ENCODE peak calls at places on chromosomes 11 and 22, in five cellular contexts. One of them, this sample, is unnamed.

GRCh38 chr11:128898580-128899344 is 7.6 kb downstream of the KCNJ5 start:
- DNase-seq in ovary: no peak
- DNase-seq in sigmoid colon: peak; percentile 22
- DNase-seq in tibial nerve: no peak
- DNase-seq in suprapubic skin: no peak
- DNase-seq in this sample: no peak

GRCh38 chr11:2533642-2534115 is 88.9 kb downstream of the KCNQ1 start:
- DNase-seq in ovary: peak; percentile 71
- DNase-seq in sigmoid colon: peak; percentile 86
- DNase-seq in tibial nerve: peak; percentile 66
- DNase-seq in suprapubic skin: peak; percentile 87
- DNase-seq in this sample: peak; percentile 93

GRCh38 chr11:35524780-35525179 is 636 bp downstream of the PAMR1 start:
- DNase-seq in ovary: no peak
- DNase-seq in sigmoid colon: no peak
- DNase-seq in tibial nerve: no peak
- DNase-seq in suprapubic skin: no peak
- DNase-seq in this sample: no peak

GRCh38 chr22:49548356-49549202 is 279.1 kb downstream of the BRD1 start:
- DNase-seq in ovary: no peak
- DNase-seq in sigmoid colon: peak; percentile 50
- DNase-seq in tibial nerve: no peak
- DNase-seq in suprapubic skin: peak; percentile 38
- DNase-seq in this sample: no peak

GRCh38 chr22:43126506-43127165 is 16.1 kb downstream of the BIK start:
- DNase-seq in ovary: no peak
- DNase-seq in sigmoid colon: no peak
- DNase-seq in tibial nerve: no peak
- DNase-seq in suprapubic skin: no peak
- DNase-seq in this sample: no peak

GRCh38 chr11:1832989-1833365 is 1.8 kb upstream of the SYT8 start:
- DNase-seq in ovary: peak; percentile 12
- DNase-seq in sigmoid colon: no peak
- DNase-seq in tibial nerve: no peak
- DNase-seq in suprapubic skin: no peak
- DNase-seq in this sample: no peak

GRCh38 chr11:85685820-85686459 is at the start of gene CCDC89:
- DNase-seq in ovary: peak; percentile 87
- DNase-seq in sigmoid colon: peak; percentile 92
- DNase-seq in tibial nerve: peak; percentile 70
- DNase-seq in suprapubic skin: peak; percentile 82
- DNase-seq in this sample: peak; percentile 92

GRCh38 chr22:29907753-29908515 is 25.0 kb downstream of the MTMR3 start:
- DNase-seq in ovary: peak; percentile 73
- DNase-seq in sigmoid colon: peak; percentile 73
- DNase-seq in tibial nerve: peak; percentile 62
- DNase-seq in suprapubic skin: no peak
- DNase-seq in this sample: peak; percentile 89

GRCh38 chr22:17884951-17885350 is 110.7 kb upstream of the BID start:
- DNase-seq in ovary: no peak
- DNase-seq in sigmoid colon: no peak
- DNase-seq in tibial nerve: no peak
- DNase-seq in suprapubic skin: no peak
- DNase-seq in this sample: no peak

GRCh38 chr22:21628386-21629261 is 1.2 kb downstream of the YDJC start:
- DNase-seq in ovary: no peak
- DNase-seq in sigmoid colon: no peak
- DNase-seq in tibial nerve: no peak
- DNase-seq in suprapubic skin: no peak
- DNase-seq in this sample: no peak

GRCh38 chr11:6259638-6260019 is at the start of gene CCKBR:
- DNase-seq in ovary: no peak
- DNase-seq in sigmoid colon: peak; percentile 64
- DNase-seq in tibial nerve: no peak
- DNase-seq in suprapubic skin: no peak
- DNase-seq in this sample: no peak

GRCh38 chr22:50303848-50304527 is 3.5 kb downstream of the PLXNB2 start:
- DNase-seq in ovary: no peak
- DNase-seq in sigmoid colon: peak; percentile 88
- DNase-seq in tibial nerve: no peak
- DNase-seq in suprapubic skin: no peak
- DNase-seq in this sample: peak; percentile 94

GRCh38 chr11:93537767-93538261 is 5.4 kb downstream of the SMCO4 start:
- DNase-seq in ovary: no peak
- DNase-seq in sigmoid colon: no peak
- DNase-seq in tibial nerve: peak; percentile 52
- DNase-seq in suprapubic skin: no peak
- DNase-seq in this sample: no peak

GRCh38 chr22:23094695-23095466 is 24.6 kb downstream of the GNAZ start:
- DNase-seq in ovary: no peak
- DNase-seq in sigmoid colon: no peak
- DNase-seq in tibial nerve: no peak
- DNase-seq in suprapubic skin: no peak
- DNase-seq in this sample: no peak

GRCh38 chr11:15493921-15494630 is 379.4 kb downstream of the INSC start:
- DNase-seq in ovary: no peak
- DNase-seq in sigmoid colon: no peak
- DNase-seq in tibial nerve: no peak
- DNase-seq in suprapubic skin: no peak
- DNase-seq in this sample: no peak

GRCh38 chr11:35605691-35606090 is 12.6 kb upstream of the FJX1 start:
- DNase-seq in ovary: no peak
- DNase-seq in sigmoid colon: no peak
- DNase-seq in tibial nerve: peak; percentile 31
- DNase-seq in suprapubic skin: no peak
- DNase-seq in this sample: no peak

GRCh38 chr11:9495780-9496514 is 35.1 kb downstream of the ZNF143 start:
- DNase-seq in ovary: no peak
- DNase-seq in sigmoid colon: no peak
- DNase-seq in tibial nerve: no peak
- DNase-seq in suprapubic skin: no peak
- DNase-seq in this sample: no peak

GRCh38 chr11:76825726-76826396 is 34.9 kb upstream of the ACER3 start:
- DNase-seq in ovary: no peak
- DNase-seq in sigmoid colon: no peak
- DNase-seq in tibial nerve: no peak
- DNase-seq in suprapubic skin: no peak
- DNase-seq in this sample: no peak

GRCh38 chr11:36317992-36318391 is 21.9 kb downstream of the PRR5L start:
- DNase-seq in ovary: no peak
- DNase-seq in sigmoid colon: no peak
- DNase-seq in tibial nerve: no peak
- DNase-seq in suprapubic skin: no peak
- DNase-seq in this sample: no peak

GRCh38 chr11:68673291-68673930 is 10.9 kb upstream of the GAL start:
- DNase-seq in ovary: no peak
- DNase-seq in sigmoid colon: no peak
- DNase-seq in tibial nerve: no peak
- DNase-seq in suprapubic skin: no peak
- DNase-seq in this sample: no peak

GRCh38 chr22:44697423-44698179 is 4.4 kb upstream of the PRR5 start:
- DNase-seq in ovary: peak; percentile 83
- DNase-seq in sigmoid colon: peak; percentile 86
- DNase-seq in tibial nerve: peak; percentile 78
- DNase-seq in suprapubic skin: peak; percentile 91
- DNase-seq in this sample: peak; percentile 69

GRCh38 chr22:25930710-25931353 is 188.8 kb downstream of the MYO18B start:
- DNase-seq in ovary: no peak
- DNase-seq in sigmoid colon: no peak
- DNase-seq in tibial nerve: no peak
- DNase-seq in suprapubic skin: no peak
- DNase-seq in this sample: no peak

GRCh38 chr11:60428517-60428916 is 855 bp upstream of the MS4A5 start:
- DNase-seq in ovary: no peak
- DNase-seq in sigmoid colon: no peak
- DNase-seq in tibial nerve: no peak
- DNase-seq in suprapubic skin: no peak
- DNase-seq in this sample: no peak

GRCh38 chr22:37184380-37184755 is 3.7 kb downstream of the C1QTNF6 start:
- DNase-seq in ovary: no peak
- DNase-seq in sigmoid colon: no peak
- DNase-seq in tibial nerve: no peak
- DNase-seq in suprapubic skin: no peak
- DNase-seq in this sample: no peak

GRCh38 chr22:22941831-22942510 is 54.4 kb downstream of the IGLL5 start:
- DNase-seq in ovary: no peak
- DNase-seq in sigmoid colon: no peak
- DNase-seq in tibial nerve: no peak
- DNase-seq in suprapubic skin: peak; percentile 63
- DNase-seq in this sample: no peak

GRCh38 chr22:25629613-25630012 is 65.1 kb downstream of the GRK3 start:
- DNase-seq in ovary: no peak
- DNase-seq in sigmoid colon: no peak
- DNase-seq in tibial nerve: no peak
- DNase-seq in suprapubic skin: no peak
- DNase-seq in this sample: no peak

GRCh38 chr11:75474240-75474639 is 41.2 kb upstream of the KLHL35 start:
- DNase-seq in ovary: no peak
- DNase-seq in sigmoid colon: no peak
- DNase-seq in tibial nerve: no peak
- DNase-seq in suprapubic skin: no peak
- DNase-seq in this sample: no peak

GRCh38 chr11:7551571-7551970 is 37.8 kb downstream of the PPFIBP2 start:
- DNase-seq in ovary: no peak
- DNase-seq in sigmoid colon: no peak
- DNase-seq in tibial nerve: no peak
- DNase-seq in suprapubic skin: no peak
- DNase-seq in this sample: no peak

GRCh38 chr22:27780161-27780575 is 21.4 kb downstream of the MN1 start:
- DNase-seq in ovary: no peak
- DNase-seq in sigmoid colon: no peak
- DNase-seq in tibial nerve: no peak
- DNase-seq in suprapubic skin: no peak
- DNase-seq in this sample: no peak

GRCh38 chr11:6926208-6927029 is at the start of gene ZNF215:
- DNase-seq in ovary: peak; percentile 67
- DNase-seq in sigmoid colon: peak; percentile 85
- DNase-seq in tibial nerve: peak; percentile 19
- DNase-seq in suprapubic skin: peak; percentile 84
- DNase-seq in this sample: peak; percentile 90

GRCh38 chr11:10407055-10407454 is 48.0 kb upstream of the AMPD3 start:
- DNase-seq in ovary: no peak
- DNase-seq in sigmoid colon: no peak
- DNase-seq in tibial nerve: no peak
- DNase-seq in suprapubic skin: no peak
- DNase-seq in this sample: peak; percentile 66

GRCh38 chr11:2366271-2366670 is 10.8 kb upstream of the CD81 start:
- DNase-seq in ovary: no peak
- DNase-seq in sigmoid colon: no peak
- DNase-seq in tibial nerve: no peak
- DNase-seq in suprapubic skin: no peak
- DNase-seq in this sample: no peak

DNA sequence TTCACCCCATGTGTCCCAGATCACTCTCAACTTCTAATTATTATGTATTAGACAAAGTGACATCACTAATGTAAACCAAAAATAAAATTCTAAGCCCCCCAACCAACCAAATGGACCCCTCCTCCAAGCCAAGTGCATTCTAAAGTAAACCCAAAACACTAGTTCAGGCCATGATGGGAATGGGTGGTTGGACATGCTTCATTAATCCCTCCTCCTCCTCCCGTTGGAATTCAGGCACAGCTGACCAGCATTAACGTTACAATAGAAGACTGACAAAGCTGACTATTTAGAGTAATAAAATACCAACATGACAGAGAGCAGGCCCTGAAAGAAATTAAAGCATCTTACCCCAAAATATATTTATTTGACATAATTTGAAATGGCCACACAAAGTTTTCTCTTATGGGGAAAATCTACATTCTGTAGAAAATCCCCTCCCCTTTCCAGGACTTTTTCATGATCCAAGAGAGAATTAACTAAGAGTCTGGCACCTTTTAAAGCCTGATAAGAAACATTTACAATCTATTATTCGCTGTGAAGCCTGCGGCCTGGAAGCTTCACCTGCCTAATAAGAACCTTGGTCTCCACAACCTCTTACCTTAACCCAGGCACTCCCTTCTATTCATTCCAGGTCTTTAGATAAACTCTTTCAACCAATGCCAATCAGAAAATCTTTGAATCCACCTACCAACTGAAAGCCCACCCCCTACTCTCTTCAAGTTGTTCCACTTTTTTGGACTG is 948.5 kb upstream of the CCDC90B start:
- DNase-seq in ovary: no peak
- DNase-seq in sigmoid colon: no peak
- DNase-seq in tibial nerve: no peak
- DNase-seq in suprapubic skin: no peak
- DNase-seq in this sample: no peak
- TF ChIP-seq CTCF in ovary: no peak
- TF ChIP-seq CTCF in sigmoid colon: no peak
- TF ChIP-seq CTCF in tibial nerve: no peak
- TF ChIP-seq CTCF in suprapubic skin: no peak
- TF ChIP-seq CTCF in this sample: no peak

GRCh38 chr11:32173435-32173834 is 82.6 kb downstream of the RCN1 start:
- DNase-seq in ovary: peak; percentile 42
- DNase-seq in sigmoid colon: no peak
- DNase-seq in tibial nerve: peak; percentile 23
- DNase-seq in suprapubic skin: no peak
- DNase-seq in this sample: no peak
- H3K4me3 ChIP-seq in ovary: no peak overlapping the region
- H3K4me3 ChIP-seq in sigmoid colon: peak overlapping the region; percentile 24
- H3K4me3 ChIP-seq in tibial nerve: peak overlapping the region; percentile 42
- H3K4me3 ChIP-seq in suprapubic skin: peak overlapping the region; percentile 35
- H3K4me3 ChIP-seq in this sample: no peak overlapping the region

GRCh38 chr22:46107089-46107664 is 43.1 kb upstream of the PPARA start:
- DNase-seq in ovary: peak; percentile 59
- DNase-seq in sigmoid colon: peak; percentile 89
- DNase-seq in tibial nerve: no peak
- DNase-seq in suprapubic skin: no peak
- DNase-seq in this sample: no peak
- TF ChIP-seq POLR2A in ovary: no peak
- TF ChIP-seq POLR2A in sigmoid colon: no peak
- TF ChIP-seq POLR2A in tibial nerve: no peak
- TF ChIP-seq POLR2A in suprapubic skin: no peak
- TF ChIP-seq POLR2A in this sample: no peak

GRCh38 chr11:34281256-34281655 is 76.6 kb downstream of the ABTB2 start:
- DNase-seq in ovary: no peak
- DNase-seq in sigmoid colon: no peak
- DNase-seq in tibial nerve: no peak
- DNase-seq in suprapubic skin: no peak
- DNase-seq in this sample: no peak

GRCh38 chr11:34284166-34284565 is 73.6 kb downstream of the ABTB2 start:
- DNase-seq in ovary: no peak
- DNase-seq in sigmoid colon: no peak
- DNase-seq in tibial nerve: no peak
- DNase-seq in suprapubic skin: no peak
- DNase-seq in this sample: no peak

GRCh38 chr11:34288482-34288881 is 69.3 kb downstream of the ABTB2 start:
- DNase-seq in ovary: no peak
- DNase-seq in sigmoid colon: no peak
- DNase-seq in tibial nerve: no peak
- DNase-seq in suprapubic skin: no peak
- DNase-seq in this sample: no peak

DNA sequence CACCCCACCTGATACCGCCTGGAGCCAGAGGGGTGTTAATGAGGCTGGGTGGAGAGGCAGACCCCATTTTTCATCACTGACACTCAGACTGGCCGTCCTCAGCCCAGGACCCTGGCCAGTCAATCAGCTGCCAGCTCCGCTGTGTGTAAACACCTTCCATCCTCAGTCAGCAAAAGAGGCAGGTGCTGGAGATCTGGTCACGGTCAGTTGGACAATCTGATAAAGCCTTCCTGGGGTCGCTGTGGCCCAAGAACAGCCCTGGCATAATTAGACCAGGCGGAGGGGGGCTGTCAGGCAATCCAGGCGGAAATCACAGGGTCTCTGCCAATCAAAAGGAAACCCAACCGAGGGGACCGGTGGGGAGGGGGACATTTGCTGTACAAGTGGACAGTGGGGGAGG is 73.0 kb downstream of the ABTB2 start:
- DNase-seq in ovary: no peak
- DNase-seq in sigmoid colon: no peak
- DNase-seq in tibial nerve: no peak
- DNase-seq in suprapubic skin: no peak
- DNase-seq in this sample: no peak
- TF ChIP-seq CTCF in ovary: no peak
- TF ChIP-seq CTCF in sigmoid colon: no peak
- TF ChIP-seq CTCF in tibial nerve: no peak
- TF ChIP-seq CTCF in suprapubic skin: no peak
- TF ChIP-seq CTCF in this sample: no peak

This sample was measured in lower leg skin.